ENCODE peak calls at places on chromosome 12, in nine cellular contexts. One of them, this sample, is unnamed.

GRCh38 chr12:84924956-84925355 is 12.4 kb upstream of the SLC6A15 start:
- DNase-seq in HCT116: no peak
- DNase-seq in neural progenitor cell: no peak
- DNase-seq in hepatocyte: no peak
- DNase-seq in SK-N-SH: no peak
- DNase-seq in MM.1S: no peak
- DNase-seq in PC-3: peak
- DNase-seq in GM23248: peak
- DNase-seq in GM23338: no peak
- DNase-seq in this sample: no peak

GRCh38 chr12:101746661-101747060 is 7.4 kb upstream of the SYCP3 start:
- DNase-seq in neural progenitor cell: no peak
- DNase-seq in HCT116: no peak
- DNase-seq in MM.1S: no peak
- DNase-seq in GM23248: no peak
- DNase-seq in hepatocyte: no peak
- DNase-seq in SK-N-SH: no peak
- DNase-seq in GM23338: no peak
- DNase-seq in PC-3: no peak
- DNase-seq in this sample: no peak

GRCh38 chr12:105393586-105393985 is 63.1 kb downstream of the C12orf75 start:
- DNase-seq in PC-3: no peak
- DNase-seq in SK-N-SH: no peak
- DNase-seq in GM23338: no peak
- DNase-seq in MM.1S: no peak
- DNase-seq in GM23248: peak
- DNase-seq in neural progenitor cell: no peak
- DNase-seq in HCT116: no peak
- DNase-seq in hepatocyte: no peak
- DNase-seq in this sample: no peak

GRCh38 chr12:61993734-61994345 is 266.4 kb upstream of the USP15 start:
- DNase-seq in SK-N-SH: no peak
- DNase-seq in GM23248: peak
- DNase-seq in neural progenitor cell: peak
- DNase-seq in hepatocyte: peak
- DNase-seq in HCT116: peak
- DNase-seq in GM23338: peak
- DNase-seq in PC-3: peak
- DNase-seq in MM.1S: peak
- DNase-seq in this sample: peak

GRCh38 chr12:52650520-52651081 is 1.4 kb downstream of the KRT2 start:
- DNase-seq in SK-N-SH: no peak
- DNase-seq in neural progenitor cell: no peak
- DNase-seq in GM23248: peak
- DNase-seq in hepatocyte: no peak
- DNase-seq in GM23338: no peak
- DNase-seq in PC-3: peak
- DNase-seq in MM.1S: peak
- DNase-seq in HCT116: no peak
- DNase-seq in this sample: no peak

GRCh38 chr12:96401061-96401871 is 1.0 kb upstream of the CDK17 start:
- DNase-seq in MM.1S: peak
- DNase-seq in GM23248: peak
- DNase-seq in hepatocyte: peak
- DNase-seq in neural progenitor cell: peak
- DNase-seq in SK-N-SH: peak
- DNase-seq in PC-3: peak
- DNase-seq in GM23338: peak
- DNase-seq in HCT116: peak
- DNase-seq in this sample: peak

GRCh38 chr12:107337354-107338095 is 244.2 kb upstream of the CRY1 start:
- DNase-seq in MM.1S: no peak
- DNase-seq in HCT116: no peak
- DNase-seq in GM23338: no peak
- DNase-seq in SK-N-SH: no peak
- DNase-seq in hepatocyte: no peak
- DNase-seq in PC-3: peak
- DNase-seq in GM23248: peak
- DNase-seq in neural progenitor cell: no peak
- DNase-seq in this sample: no peak

GRCh38 chr12:122062832-122063690 is 15.5 kb upstream of the MLXIP start:
- DNase-seq in hepatocyte: peak
- DNase-seq in neural progenitor cell: no peak
- DNase-seq in GM23338: no peak
- DNase-seq in GM23248: peak
- DNase-seq in SK-N-SH: peak
- DNase-seq in PC-3: peak
- DNase-seq in MM.1S: no peak
- DNase-seq in HCT116: peak
- DNase-seq in this sample: no peak

GRCh38 chr12:10358131-10358530 is 31.7 kb downstream of the KLRK1 start:
- DNase-seq in hepatocyte: no peak
- DNase-seq in MM.1S: no peak
- DNase-seq in neural progenitor cell: peak
- DNase-seq in PC-3: no peak
- DNase-seq in SK-N-SH: no peak
- DNase-seq in GM23338: no peak
- DNase-seq in GM23248: no peak
- DNase-seq in HCT116: no peak
- DNase-seq in this sample: no peak

GRCh38 chr12:77888611-77889010 is 57.9 kb downstream of the NAV3 start:
- DNase-seq in hepatocyte: peak
- DNase-seq in MM.1S: no peak
- DNase-seq in GM23248: peak
- DNase-seq in HCT116: peak
- DNase-seq in PC-3: peak
- DNase-seq in GM23338: no peak
- DNase-seq in neural progenitor cell: no peak
- DNase-seq in SK-N-SH: no peak
- DNase-seq in this sample: no peak

GRCh38 chr12:62933220-62933870 is 1.6 kb downstream of the PPM1H start:
- DNase-seq in SK-N-SH: peak
- DNase-seq in hepatocyte: peak
- DNase-seq in PC-3: peak
- DNase-seq in MM.1S: no peak
- DNase-seq in neural progenitor cell: peak
- DNase-seq in GM23248: no peak
- DNase-seq in GM23338: peak
- DNase-seq in HCT116: no peak
- DNase-seq in this sample: no peak

GRCh38 chr12:116247377-116247776 is 30.1 kb downstream of the MED13L start:
- DNase-seq in GM23338: no peak
- DNase-seq in MM.1S: no peak
- DNase-seq in SK-N-SH: no peak
- DNase-seq in neural progenitor cell: no peak
- DNase-seq in HCT116: no peak
- DNase-seq in PC-3: no peak
- DNase-seq in hepatocyte: no peak
- DNase-seq in GM23248: peak
- DNase-seq in this sample: no peak

GRCh38 chr12:91109148-91109564 is 2.1 kb downstream of the LUM start:
- DNase-seq in HCT116: peak
- DNase-seq in neural progenitor cell: peak
- DNase-seq in MM.1S: peak
- DNase-seq in hepatocyte: peak
- DNase-seq in SK-N-SH: no peak
- DNase-seq in GM23248: peak
- DNase-seq in PC-3: peak
- DNase-seq in GM23338: peak
- DNase-seq in this sample: peak

GRCh38 chr12:67541625-67541991 is 106.9 kb upstream of the DYRK2 start:
- DNase-seq in PC-3: no peak
- DNase-seq in hepatocyte: no peak
- DNase-seq in SK-N-SH: no peak
- DNase-seq in MM.1S: peak
- DNase-seq in GM23338: no peak
- DNase-seq in HCT116: no peak
- DNase-seq in neural progenitor cell: no peak
- DNase-seq in GM23248: no peak
- DNase-seq in this sample: no peak

GRCh38 chr12:64742371-64742770 is 16.8 kb downstream of the GNS start:
- DNase-seq in HCT116: no peak
- DNase-seq in hepatocyte: no peak
- DNase-seq in PC-3: no peak
- DNase-seq in SK-N-SH: no peak
- DNase-seq in neural progenitor cell: no peak
- DNase-seq in GM23248: no peak
- DNase-seq in GM23338: no peak
- DNase-seq in MM.1S: no peak
- DNase-seq in this sample: no peak

GRCh38 chr12:57027011-57027804 is 10.9 kb upstream of the TAC3 start:
- DNase-seq in GM23338: no peak
- DNase-seq in PC-3: no peak
- DNase-seq in GM23248: no peak
- DNase-seq in SK-N-SH: peak
- DNase-seq in neural progenitor cell: no peak
- DNase-seq in HCT116: no peak
- DNase-seq in MM.1S: no peak
- DNase-seq in hepatocyte: no peak
- DNase-seq in this sample: no peak

GRCh38 chr12:3755898-3756297 is 3.0 kb upstream of the CRACR2A start:
- DNase-seq in HCT116: no peak
- DNase-seq in PC-3: no peak
- DNase-seq in SK-N-SH: no peak
- DNase-seq in MM.1S: no peak
- DNase-seq in hepatocyte: no peak
- DNase-seq in GM23338: no peak
- DNase-seq in GM23248: no peak
- DNase-seq in neural progenitor cell: no peak
- DNase-seq in this sample: no peak

GRCh38 chr12:54337854-54338650 is 13.1 kb downstream of the COPZ1 start:
- DNase-seq in PC-3: no peak
- DNase-seq in SK-N-SH: no peak
- DNase-seq in neural progenitor cell: no peak
- DNase-seq in MM.1S: no peak
- DNase-seq in HCT116: no peak
- DNase-seq in GM23248: peak
- DNase-seq in GM23338: no peak
- DNase-seq in hepatocyte: no peak
- DNase-seq in this sample: no peak

GRCh38 chr12:89334770-89335169 is 17.5 kb downstream of the DUSP6 start:
- DNase-seq in HCT116: no peak
- DNase-seq in neural progenitor cell: no peak
- DNase-seq in MM.1S: no peak
- DNase-seq in hepatocyte: no peak
- DNase-seq in PC-3: no peak
- DNase-seq in GM23248: no peak
- DNase-seq in SK-N-SH: no peak
- DNase-seq in GM23338: no peak
- DNase-seq in this sample: no peak
- TF ChIP-seq EZH2phosphoT487 in HCT116: no peak
- TF ChIP-seq EZH2phosphoT487 in neural progenitor cell: no peak
- TF ChIP-seq EZH2phosphoT487 in MM.1S: no peak
- TF ChIP-seq EZH2phosphoT487 in hepatocyte: no peak
- TF ChIP-seq EZH2phosphoT487 in PC-3: no peak
- TF ChIP-seq EZH2phosphoT487 in GM23248: no peak
- TF ChIP-seq EZH2phosphoT487 in SK-N-SH: no peak
- TF ChIP-seq EZH2phosphoT487 in GM23338: no peak
- TF ChIP-seq EZH2phosphoT487 in this sample: no peak

GRCh38 chr12:50635857-50636256 is 128.0 kb upstream of the ATF1 start:
- DNase-seq in HCT116: no peak
- DNase-seq in MM.1S: no peak
- DNase-seq in GM23248: no peak
- DNase-seq in neural progenitor cell: no peak
- DNase-seq in PC-3: no peak
- DNase-seq in GM23338: no peak
- DNase-seq in SK-N-SH: no peak
- DNase-seq in hepatocyte: no peak
- DNase-seq in this sample: no peak

GRCh38 chr12:50635356-50635755 is 128.5 kb upstream of the ATF1 start:
- DNase-seq in PC-3: no peak
- DNase-seq in hepatocyte: no peak
- DNase-seq in GM23248: no peak
- DNase-seq in HCT116: no peak
- DNase-seq in SK-N-SH: no peak
- DNase-seq in MM.1S: no peak
- DNase-seq in neural progenitor cell: no peak
- DNase-seq in GM23338: no peak
- DNase-seq in this sample: no peak

GRCh38 chr12:50638482-50638880 is 125.4 kb upstream of the ATF1 start:
- DNase-seq in hepatocyte: no peak
- DNase-seq in SK-N-SH: no peak
- DNase-seq in neural progenitor cell: no peak
- DNase-seq in MM.1S: no peak
- DNase-seq in GM23338: no peak
- DNase-seq in HCT116: no peak
- DNase-seq in GM23248: no peak
- DNase-seq in PC-3: no peak
- DNase-seq in this sample: no peak

GRCh38 chr12:50637870-50638481 is 125.9 kb upstream of the ATF1 start:
- DNase-seq in hepatocyte: peak
- DNase-seq in GM23338: peak
- DNase-seq in GM23248: peak
- DNase-seq in HCT116: no peak
- DNase-seq in neural progenitor cell: peak
- DNase-seq in MM.1S: peak
- DNase-seq in PC-3: peak
- DNase-seq in SK-N-SH: peak
- DNase-seq in this sample: peak

GRCh38 chr12:50636505-50636904 is 127.4 kb upstream of the ATF1 start:
- DNase-seq in GM23248: no peak
- DNase-seq in MM.1S: no peak
- DNase-seq in GM23338: no peak
- DNase-seq in neural progenitor cell: no peak
- DNase-seq in HCT116: no peak
- DNase-seq in hepatocyte: no peak
- DNase-seq in PC-3: no peak
- DNase-seq in SK-N-SH: no peak
- DNase-seq in this sample: no peak
- TF ChIP-seq EZH2phosphoT487 in GM23248: no peak
- TF ChIP-seq EZH2phosphoT487 in MM.1S: no peak
- TF ChIP-seq EZH2phosphoT487 in GM23338: no peak
- TF ChIP-seq EZH2phosphoT487 in neural progenitor cell: no peak
- TF ChIP-seq EZH2phosphoT487 in HCT116: no peak
- TF ChIP-seq EZH2phosphoT487 in hepatocyte: no peak
- TF ChIP-seq EZH2phosphoT487 in PC-3: no peak
- TF ChIP-seq EZH2phosphoT487 in SK-N-SH: no peak
- TF ChIP-seq EZH2phosphoT487 in this sample: no peak

GRCh38 chr12:14836336-14837210 is 6.8 kb downstream of the ART4 start:
- DNase-seq in hepatocyte: peak
- DNase-seq in neural progenitor cell: no peak
- DNase-seq in SK-N-SH: no peak
- DNase-seq in PC-3: peak
- DNase-seq in MM.1S: no peak
- DNase-seq in HCT116: no peak
- DNase-seq in GM23248: peak
- DNase-seq in GM23338: no peak
- DNase-seq in this sample: no peak
- TF ChIP-seq EZH2phosphoT487 in hepatocyte: no peak
- TF ChIP-seq EZH2phosphoT487 in neural progenitor cell: no peak
- TF ChIP-seq EZH2phosphoT487 in SK-N-SH: no peak
- TF ChIP-seq EZH2phosphoT487 in PC-3: no peak
- TF ChIP-seq EZH2phosphoT487 in MM.1S: no peak
- TF ChIP-seq EZH2phosphoT487 in HCT116: no peak
- TF ChIP-seq EZH2phosphoT487 in GM23248: no peak
- TF ChIP-seq EZH2phosphoT487 in GM23338: no peak
- TF ChIP-seq EZH2phosphoT487 in this sample: no peak

GRCh38 chr12:111532741-111533140 is 66.4 kb downstream of the ATXN2 start:
- DNase-seq in PC-3: no peak
- DNase-seq in GM23338: peak
- DNase-seq in hepatocyte: no peak
- DNase-seq in HCT116: no peak
- DNase-seq in MM.1S: no peak
- DNase-seq in neural progenitor cell: peak
- DNase-seq in SK-N-SH: no peak
- DNase-seq in GM23248: no peak
- DNase-seq in this sample: no peak

GRCh38 chr12:111529424-111530368 is 69.4 kb downstream of the ATXN2 start:
- DNase-seq in hepatocyte: peak
- DNase-seq in MM.1S: peak
- DNase-seq in GM23248: peak
- DNase-seq in SK-N-SH: peak
- DNase-seq in neural progenitor cell: peak
- DNase-seq in GM23338: peak
- DNase-seq in HCT116: peak
- DNase-seq in PC-3: peak
- DNase-seq in this sample: peak
- TF ChIP-seq EZH2phosphoT487 in hepatocyte: no peak
- TF ChIP-seq EZH2phosphoT487 in MM.1S: no peak
- TF ChIP-seq EZH2phosphoT487 in GM23248: no peak
- TF ChIP-seq EZH2phosphoT487 in SK-N-SH: no peak
- TF ChIP-seq EZH2phosphoT487 in neural progenitor cell: no peak
- TF ChIP-seq EZH2phosphoT487 in GM23338: no peak
- TF ChIP-seq EZH2phosphoT487 in HCT116: no peak
- TF ChIP-seq EZH2phosphoT487 in PC-3: no peak
- TF ChIP-seq EZH2phosphoT487 in this sample: no peak